ENCODE peak calls at places on chromosomes 7 and 10, in eight cellular contexts. W is stomach, S is HCT116, J is NB4, M is GM12891, T is GM12892, X is upper lobe of left lung, R is sigmoid colon. L is an unnamed sample.

GRCh38 chr7:78760620-78761355 is 692.7 kb downstream of the MAGI2 start:
- DNase-seq in M (no peak), X (no peak), R (no peak), T (no peak), W (no peak), S (no peak), J (no peak), L (no peak)

GRCh38 chr7:29485376-29486190 is 78.1 kb upstream of the PRR15 start:
- DNase-seq in M (no peak), T (no peak), J (no peak), W (no peak), X (no peak), R (no peak), S (no peak), L (no peak)

GRCh38 chr7:156949541-156950380 is at the start of gene NOM1:
- DNase-seq in W (peak; percentile 92), R (peak; percentile 90), X (peak; percentile 98), M (peak; percentile 98), J (peak; percentile 93), S (peak; percentile 56), T (peak; percentile 93), L (peak; percentile 90)

GRCh38 chr10:96949039-96949683 is 117.1 kb downstream of the LCOR start:
- DNase-seq in M (no peak), T (no peak), R (no peak), W (no peak), J (no peak), S (no peak), X (no peak), L (no peak)

GRCh38 chr10:130392031-130392430 is 255.8 kb downstream of the GLRX3 start:
- DNase-seq in S (no peak), R (peak; percentile 40), J (no peak), W (no peak), M (no peak), X (no peak), T (no peak), L (no peak)

GRCh38 chr7:155230169-155230593 is 67.5 kb upstream of the INSIG1 start:
- DNase-seq in M (no peak), W (no peak), T (no peak), R (peak; percentile 65), S (peak; percentile 96), X (no peak), J (no peak), L (no peak)

GRCh38 chr10:48885376-48885775 is 54.3 kb downstream of the LRRC18 start:
- DNase-seq in M (no peak), J (peak; percentile 25), X (no peak), W (no peak), S (peak; percentile 8), T (no peak), R (no peak), L (no peak)

GRCh38 chr7:47725031-47725780 is 143.3 kb upstream of the TNS3 start:
- DNase-seq in M (no peak), T (no peak), W (peak; percentile 31), X (no peak), J (no peak), S (no peak), R (no peak), L (no peak)

GRCh38 chr10:34415039-34415438 is 400.1 kb downstream of the PARD3 start:
- DNase-seq in X (no peak), R (no peak), J (no peak), W (no peak), M (no peak), T (no peak), S (no peak), L (no peak)

GRCh38 chr7:67937717-67938191 is 941.1 kb downstream of the TYW1 start:
- DNase-seq in R (no peak), M (no peak), X (no peak), S (no peak), T (no peak), W (no peak), J (no peak), L (no peak)

GRCh38 chr7:28503396-28503795 is 91.1 kb downstream of the CREB5 start:
- DNase-seq in J (no peak), M (no peak), R (no peak), T (no peak), S (no peak), X (no peak), W (no peak), L (no peak)

GRCh38 chr10:112336556-112337201 is 37.2 kb upstream of the ACSL5 start:
- DNase-seq in S (no peak), M (no peak), T (no peak), J (no peak), R (no peak), W (no peak), X (no peak), L (no peak)

GRCh38 chr7:79298145-79298760 is 155.2 kb downstream of the MAGI2 start:
- DNase-seq in W (no peak), J (peak; percentile 62), M (no peak), X (no peak), S (peak; percentile 28), T (peak; percentile 0), R (no peak), L (no peak)

GRCh38 chr7:91455411-91455810 is 191.2 kb downstream of the FZD1 start:
- DNase-seq in R (no peak), J (no peak), T (no peak), X (no peak), W (no peak), M (no peak), S (no peak), L (no peak)

GRCh38 chr7:114765331-114766125 is 156.4 kb upstream of the MDFIC start:
- DNase-seq in J (no peak), R (no peak), M (no peak), T (no peak), W (no peak), S (no peak), X (no peak), L (no peak)

GRCh38 chr7:100964630-100965029 is 4.7 kb upstream of the MUC12 start:
- DNase-seq in M (no peak), T (no peak), R (no peak), S (no peak), X (peak; percentile 63), W (no peak), J (no peak), L (no peak)

GRCh38 chr7:111184960-111185359 is 94.0 kb downstream of the LRRN3 start:
- DNase-seq in J (no peak), S (no peak), X (no peak), R (no peak), M (no peak), W (no peak), T (no peak), L (no peak)

GRCh38 chr7:117211614-117212013 is 111.2 kb downstream of the WNT2 start:
- DNase-seq in W (no peak), J (no peak), R (no peak), T (no peak), X (no peak), S (no peak), M (no peak), L (no peak)

GRCh38 chr7:91079491-91079890 is 184.7 kb upstream of the FZD1 start:
- DNase-seq in T (no peak), J (no peak), M (no peak), W (no peak), R (no peak), S (no peak), X (no peak), L (no peak)

DNA sequence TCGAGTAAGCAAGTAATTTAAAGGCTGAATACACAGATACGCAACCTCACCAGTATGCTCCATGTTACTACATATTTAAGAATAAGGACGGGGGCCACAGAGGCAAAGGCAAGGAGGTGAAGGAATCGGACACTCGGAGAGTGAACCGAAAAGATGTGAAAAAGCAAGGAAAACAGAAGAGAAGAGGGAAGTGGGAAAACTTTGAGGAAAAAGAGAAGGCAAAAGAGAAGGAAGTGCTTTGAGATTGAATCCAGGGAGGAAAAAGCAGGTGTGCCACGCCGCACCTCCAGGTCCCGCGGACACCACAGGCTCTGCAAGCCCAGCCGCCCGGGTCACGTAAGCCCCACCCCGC is 367 bp upstream of the AVL9 start:
- DNase-seq in W (no peak), T (no peak), R (no peak), X (no peak), S (no peak), J (no peak), M (no peak), L (no peak)
- TF ChIP-seq POLR2A in W (no peak), T (peak; percentile 49), R (no peak), X (no peak), S (peak; percentile 93), J (peak; percentile 72), M (peak; percentile 73), L (no peak)

GRCh38 chr7:76049295-76049694 is 1.4 kb downstream of the MDH2 start:
- DNase-seq in T (no peak), X (no peak), M (no peak), R (no peak), W (no peak), J (no peak), S (no peak), L (no peak)
- TF ChIP-seq POLR2A in T (no peak), X (no peak), M (peak; percentile 21), R (no peak), W (no peak), J (no peak), S (no peak), L (no peak)

GRCh38 chr7:121510302-121510701 is 114.2 kb upstream of the FAM3C start:
- DNase-seq in W (no peak), T (no peak), R (no peak), S (no peak), J (peak; percentile 20), M (no peak), X (no peak), L (no peak)

GRCh38 chr7:121515181-121515580 is 119.1 kb upstream of the FAM3C start:
- DNase-seq in R (no peak), M (no peak), T (no peak), S (no peak), X (no peak), J (no peak), W (no peak), L (no peak)

GRCh38 chr7:121515651-121516401 is 119.7 kb upstream of the FAM3C start:
- DNase-seq in J (no peak), S (no peak), R (no peak), W (no peak), T (no peak), M (no peak), X (no peak), L (no peak)

GRCh38 chr7:121510858-121511482 is 114.9 kb upstream of the FAM3C start:
- DNase-seq in T (no peak), W (no peak), S (no peak), X (no peak), M (no peak), R (no peak), J (no peak), L (no peak)

GRCh38 chr7:121513105-121513504 is 117.0 kb upstream of the FAM3C start:
- DNase-seq in T (no peak), S (no peak), W (no peak), M (no peak), J (no peak), R (no peak), X (no peak), L (no peak)
- TF ChIP-seq POLR2A in T (no peak), S (no peak), W (no peak), M (no peak), J (no peak), R (no peak), X (no peak), L (no peak)

GRCh38 chr7:36567699-36568436 is 156.4 kb downstream of the AOAH start:
- DNase-seq in J (no peak), M (no peak), X (no peak), W (no peak), T (no peak), R (no peak), S (no peak), L (no peak)
- TF ChIP-seq POLR2A in J (no peak), M (no peak), X (no peak), W (no peak), T (no peak), R (no peak), S (no peak), L (no peak)

GRCh38 chr10:19815478-19816419 is 483 bp upstream of the PLXDC2 start:
- DNase-seq in W (peak; percentile 35), M (no peak), J (peak; percentile 6), R (peak; percentile 91), S (no peak), X (peak; percentile 91), T (no peak), L (peak; percentile 88)
- TF ChIP-seq POLR2A in W (no peak), M (no peak), J (no peak), R (peak; percentile 34), S (no peak), X (no peak), T (no peak), L (no peak)

L was measured in suprapubic skin.